ENCODE peak calls at places on chromosomes 13 and 19, in four cellular contexts. One of them, this sample, is unnamed.

GRCh38 chr13:27968316-27969072 is 621 bp downstream of the CDX2 start:
- DNase-seq in heart right ventricle: no peak
- DNase-seq in iPS-NIHi11: no peak
- DNase-seq in activated effector memory CD4-positive, alpha-beta T cell treated with Interleukin-2 at 50 U/mL for 16 hours: no peak
- DNase-seq in this sample: no peak

GRCh38 chr13:46378411-46378810 is 8.6 kb downstream of the RUBCNL start:
- DNase-seq in heart right ventricle: no peak
- DNase-seq in iPS-NIHi11: no peak
- DNase-seq in activated effector memory CD4-positive, alpha-beta T cell treated with Interleukin-2 at 50 U/mL for 16 hours: no peak
- DNase-seq in this sample: no peak

GRCh38 chr13:21079761-21080730 is 18.7 kb upstream of the LATS2 start:
- DNase-seq in heart right ventricle: no peak
- DNase-seq in iPS-NIHi11: no peak
- DNase-seq in activated effector memory CD4-positive, alpha-beta T cell treated with Interleukin-2 at 50 U/mL for 16 hours: no peak
- DNase-seq in this sample: no peak

GRCh38 chr13:48086272-48086671 is 8.6 kb downstream of the MED4 start:
- DNase-seq in heart right ventricle: no peak
- DNase-seq in iPS-NIHi11: no peak
- DNase-seq in activated effector memory CD4-positive, alpha-beta T cell treated with Interleukin-2 at 50 U/mL for 16 hours: no peak
- DNase-seq in this sample: no peak

GRCh38 chr19:2460245-2460644 is 3.5 kb upstream of the LMNB2 start:
- DNase-seq in heart right ventricle: no peak
- DNase-seq in iPS-NIHi11: no peak
- DNase-seq in activated effector memory CD4-positive, alpha-beta T cell treated with Interleukin-2 at 50 U/mL for 16 hours: no peak
- DNase-seq in this sample: no peak

GRCh38 chr13:98174995-98175394 is 2.1 kb downstream of the RNF113B start:
- DNase-seq in heart right ventricle: no peak
- DNase-seq in iPS-NIHi11: no peak
- DNase-seq in activated effector memory CD4-positive, alpha-beta T cell treated with Interleukin-2 at 50 U/mL for 16 hours: no peak
- DNase-seq in this sample: no peak

GRCh38 chr19:55605637-55606470 is at the start of gene ZNF865:
- DNase-seq in heart right ventricle: peak
- DNase-seq in iPS-NIHi11: peak
- DNase-seq in activated effector memory CD4-positive, alpha-beta T cell treated with Interleukin-2 at 50 U/mL for 16 hours: peak
- DNase-seq in this sample: peak

GRCh38 chr13:68428292-68428691 is 1198.2 kb upstream of the PCDH9 start:
- DNase-seq in heart right ventricle: no peak
- DNase-seq in iPS-NIHi11: no peak
- DNase-seq in activated effector memory CD4-positive, alpha-beta T cell treated with Interleukin-2 at 50 U/mL for 16 hours: no peak
- DNase-seq in this sample: no peak

GRCh38 chr19:13169769-13170168 is 19.6 kb downstream of the IER2 start:
- DNase-seq in heart right ventricle: no peak
- DNase-seq in iPS-NIHi11: peak
- DNase-seq in activated effector memory CD4-positive, alpha-beta T cell treated with Interleukin-2 at 50 U/mL for 16 hours: no peak
- DNase-seq in this sample: no peak

GRCh38 chr13:56755181-56755580 is 385.5 kb upstream of the PRR20A start:
- DNase-seq in heart right ventricle: no peak
- DNase-seq in iPS-NIHi11: peak
- DNase-seq in activated effector memory CD4-positive, alpha-beta T cell treated with Interleukin-2 at 50 U/mL for 16 hours: no peak
- DNase-seq in this sample: no peak

GRCh38 chr19:8575467-8575997 is 1.7 kb downstream of the MYO1F start:
- DNase-seq in heart right ventricle: no peak
- DNase-seq in iPS-NIHi11: no peak
- DNase-seq in activated effector memory CD4-positive, alpha-beta T cell treated with Interleukin-2 at 50 U/mL for 16 hours: peak
- DNase-seq in this sample: no peak

GRCh38 chr13:40232321-40232720 is 434.1 kb downstream of the FOXO1 start:
- DNase-seq in heart right ventricle: no peak
- DNase-seq in iPS-NIHi11: no peak
- DNase-seq in activated effector memory CD4-positive, alpha-beta T cell treated with Interleukin-2 at 50 U/mL for 16 hours: no peak
- DNase-seq in this sample: no peak

GRCh38 chr19:32988724-32989123 is 16.7 kb downstream of the FAAP24 start:
- DNase-seq in heart right ventricle: no peak
- DNase-seq in iPS-NIHi11: no peak
- DNase-seq in activated effector memory CD4-positive, alpha-beta T cell treated with Interleukin-2 at 50 U/mL for 16 hours: no peak
- DNase-seq in this sample: no peak

GRCh38 chr13:27080018-27080948 is 91.3 kb downstream of the USP12 start:
- DNase-seq in heart right ventricle: no peak
- DNase-seq in iPS-NIHi11: no peak
- DNase-seq in activated effector memory CD4-positive, alpha-beta T cell treated with Interleukin-2 at 50 U/mL for 16 hours: no peak
- DNase-seq in this sample: no peak

GRCh38 chr19:33241530-33242101 is 16.0 kb upstream of the SLC7A10 start:
- DNase-seq in heart right ventricle: no peak
- DNase-seq in iPS-NIHi11: peak
- DNase-seq in activated effector memory CD4-positive, alpha-beta T cell treated with Interleukin-2 at 50 U/mL for 16 hours: no peak
- DNase-seq in this sample: no peak

GRCh38 chr19:15551183-15552004 is 43.1 kb downstream of the CYP4F22 start:
- DNase-seq in heart right ventricle: peak
- DNase-seq in iPS-NIHi11: no peak
- DNase-seq in activated effector memory CD4-positive, alpha-beta T cell treated with Interleukin-2 at 50 U/mL for 16 hours: peak
- DNase-seq in this sample: peak

GRCh38 chr13:49454388-49455015 is 10.4 kb downstream of the SETDB2 start:
- DNase-seq in heart right ventricle: no peak
- DNase-seq in iPS-NIHi11: no peak
- DNase-seq in activated effector memory CD4-positive, alpha-beta T cell treated with Interleukin-2 at 50 U/mL for 16 hours: no peak
- DNase-seq in this sample: no peak

GRCh38 chr13:98690348-98691041 is 62.0 kb downstream of the SLC15A1 start:
- DNase-seq in heart right ventricle: no peak
- DNase-seq in iPS-NIHi11: no peak
- DNase-seq in activated effector memory CD4-positive, alpha-beta T cell treated with Interleukin-2 at 50 U/mL for 16 hours: no peak
- DNase-seq in this sample: no peak

GRCh38 chr13:103948477-103948876 is 882.3 kb upstream of the SLC10A2 start:
- DNase-seq in heart right ventricle: no peak
- DNase-seq in iPS-NIHi11: no peak
- DNase-seq in activated effector memory CD4-positive, alpha-beta T cell treated with Interleukin-2 at 50 U/mL for 16 hours: no peak
- DNase-seq in this sample: no peak

GRCh38 chr13:80195649-80196048 is 145.3 kb downstream of the SPRY2 start:
- DNase-seq in heart right ventricle: no peak
- DNase-seq in iPS-NIHi11: no peak
- DNase-seq in activated effector memory CD4-positive, alpha-beta T cell treated with Interleukin-2 at 50 U/mL for 16 hours: no peak
- DNase-seq in this sample: no peak

GRCh38 chr13:109616021-109616420 is 170.4 kb downstream of the IRS2 start:
- DNase-seq in heart right ventricle: no peak
- DNase-seq in iPS-NIHi11: no peak
- DNase-seq in activated effector memory CD4-positive, alpha-beta T cell treated with Interleukin-2 at 50 U/mL for 16 hours: no peak
- DNase-seq in this sample: no peak

This sample was measured in T-cell.